ENCODE peak calls at places on chromosomes 12 and 14, in seven cellular contexts. One of them, this sample, is unnamed.

GRCh38 chr14:96139879-96140278 is 64.8 kb upstream of the BDKRB2 start:
- DNase-seq in suprapubic skin: no peak
- DNase-seq in stomach: no peak
- DNase-seq in GM23338: no peak
- DNase-seq in HCT116: no peak
- DNase-seq in HL-60: no peak
- DNase-seq in prostate gland: no peak
- DNase-seq in this sample: no peak

GRCh38 chr14:50064993-50065392 is 51.4 kb downstream of the VCPKMT start:
- DNase-seq in suprapubic skin: no peak
- DNase-seq in stomach: peak
- DNase-seq in GM23338: no peak
- DNase-seq in HCT116: no peak
- DNase-seq in HL-60: peak
- DNase-seq in prostate gland: no peak
- DNase-seq in this sample: no peak

GRCh38 chr12:62347922-62348650 is 87.9 kb downstream of the USP15 start:
- DNase-seq in suprapubic skin: no peak
- DNase-seq in stomach: no peak
- DNase-seq in GM23338: no peak
- DNase-seq in HCT116: no peak
- DNase-seq in HL-60: no peak
- DNase-seq in prostate gland: no peak
- DNase-seq in this sample: no peak

GRCh38 chr14:74569826-74570591 is 42.0 kb downstream of the LTBP2 start:
- DNase-seq in suprapubic skin: no peak
- DNase-seq in stomach: no peak
- DNase-seq in GM23338: no peak
- DNase-seq in HCT116: no peak
- DNase-seq in HL-60: no peak
- DNase-seq in prostate gland: peak
- DNase-seq in this sample: no peak

GRCh38 chr12:94445662-94446061 is 14.0 kb downstream of the CEP83 start:
- DNase-seq in suprapubic skin: no peak
- DNase-seq in stomach: no peak
- DNase-seq in GM23338: no peak
- DNase-seq in HCT116: no peak
- DNase-seq in HL-60: no peak
- DNase-seq in prostate gland: no peak
- DNase-seq in this sample: no peak

GRCh38 chr14:99522934-99523660 is 41.9 kb downstream of the CCNK start:
- DNase-seq in suprapubic skin: no peak
- DNase-seq in stomach: no peak
- DNase-seq in GM23338: no peak
- DNase-seq in HCT116: no peak
- DNase-seq in HL-60: no peak
- DNase-seq in prostate gland: no peak
- DNase-seq in this sample: no peak

GRCh38 chr14:100283984-100284881 is 22.0 kb downstream of the SLC25A29 start:
- DNase-seq in suprapubic skin: no peak
- DNase-seq in stomach: peak
- DNase-seq in GM23338: peak
- DNase-seq in HCT116: no peak
- DNase-seq in HL-60: no peak
- DNase-seq in prostate gland: no peak
- DNase-seq in this sample: no peak

GRCh38 chr12:131849700-131850553 is 21.7 kb downstream of the MMP17 start:
- DNase-seq in suprapubic skin: no peak
- DNase-seq in stomach: no peak
- DNase-seq in GM23338: no peak
- DNase-seq in HCT116: no peak
- DNase-seq in HL-60: no peak
- DNase-seq in prostate gland: no peak
- DNase-seq in this sample: no peak

GRCh38 chr14:32940066-32940651 is 1.5 kb downstream of the NPAS3 start:
- DNase-seq in suprapubic skin: no peak
- DNase-seq in stomach: no peak
- DNase-seq in GM23338: peak
- DNase-seq in HCT116: no peak
- DNase-seq in HL-60: no peak
- DNase-seq in prostate gland: no peak
- DNase-seq in this sample: peak

GRCh38 chr12:28925726-28926376 is 223.2 kb upstream of the FAR2 start:
- DNase-seq in suprapubic skin: no peak
- DNase-seq in stomach: no peak
- DNase-seq in GM23338: no peak
- DNase-seq in HCT116: no peak
- DNase-seq in HL-60: no peak
- DNase-seq in prostate gland: no peak
- DNase-seq in this sample: no peak

GRCh38 chr12:105219261-105220018 is 16.5 kb downstream of the APPL2 start:
- DNase-seq in suprapubic skin: no peak
- DNase-seq in stomach: no peak
- DNase-seq in GM23338: no peak
- DNase-seq in HCT116: no peak
- DNase-seq in HL-60: no peak
- DNase-seq in prostate gland: no peak
- DNase-seq in this sample: no peak

GRCh38 chr14:29716150-29716549 is 211.5 kb downstream of the PRKD1 start:
- DNase-seq in suprapubic skin: no peak
- DNase-seq in stomach: no peak
- DNase-seq in GM23338: no peak
- DNase-seq in HCT116: no peak
- DNase-seq in HL-60: no peak
- DNase-seq in prostate gland: no peak
- DNase-seq in this sample: peak

GRCh38 chr12:132186208-132186856 is 42.1 kb downstream of the NOC4L start:
- DNase-seq in suprapubic skin: no peak
- DNase-seq in stomach: no peak
- DNase-seq in GM23338: no peak
- DNase-seq in HCT116: no peak
- DNase-seq in HL-60: no peak
- DNase-seq in prostate gland: no peak
- DNase-seq in this sample: no peak

GRCh38 chr12:131052063-131052781 is 98.5 kb downstream of the ADGRD1 start:
- DNase-seq in suprapubic skin: no peak
- DNase-seq in stomach: no peak
- DNase-seq in GM23338: no peak
- DNase-seq in HCT116: no peak
- DNase-seq in HL-60: no peak
- DNase-seq in prostate gland: no peak
- DNase-seq in this sample: no peak

GRCh38 chr12:20109667-20110066 is 258.7 kb upstream of the PDE3A start:
- DNase-seq in suprapubic skin: no peak
- DNase-seq in stomach: no peak
- DNase-seq in GM23338: peak
- DNase-seq in HCT116: no peak
- DNase-seq in HL-60: no peak
- DNase-seq in prostate gland: no peak
- DNase-seq in this sample: no peak

GRCh38 chr12:118374909-118375308 is 1.4 kb upstream of the SUDS3 start:
- DNase-seq in suprapubic skin: no peak
- DNase-seq in stomach: no peak
- DNase-seq in GM23338: no peak
- DNase-seq in HCT116: no peak
- DNase-seq in HL-60: no peak
- DNase-seq in prostate gland: no peak
- DNase-seq in this sample: no peak
- H3K27ac ChIP-seq in suprapubic skin: peak
- H3K27ac ChIP-seq in stomach: no peak
- H3K27ac ChIP-seq in GM23338: no peak
- H3K27ac ChIP-seq in HCT116: no peak
- H3K27ac ChIP-seq in HL-60: no peak
- H3K27ac ChIP-seq in prostate gland: no peak
- H3K27ac ChIP-seq in this sample: no peak

DNA sequence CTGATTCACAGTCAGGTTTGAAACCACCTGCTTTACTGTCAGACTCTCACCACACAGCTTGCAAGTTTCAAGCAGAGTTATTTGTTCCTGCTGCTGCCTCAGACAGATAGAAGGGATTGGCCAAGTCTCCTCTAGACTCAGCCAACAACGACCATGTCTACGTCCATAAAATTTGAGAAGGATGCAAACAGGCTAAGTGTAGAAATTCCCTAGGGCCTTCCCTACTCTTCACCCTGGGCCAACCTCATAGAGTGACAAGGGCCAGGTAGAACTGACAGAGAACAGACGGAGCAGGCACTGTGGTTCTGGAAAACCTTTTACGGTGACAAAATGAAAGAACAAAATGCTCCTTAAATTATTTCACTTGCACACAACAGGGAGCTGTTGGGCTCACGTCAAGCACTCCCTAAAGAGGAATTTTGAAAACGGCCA is 39.5 kb downstream of the CLIP1 start:
- DNase-seq in suprapubic skin: no peak
- DNase-seq in stomach: no peak
- DNase-seq in GM23338: no peak
- DNase-seq in HCT116: no peak
- DNase-seq in HL-60: no peak
- DNase-seq in prostate gland: no peak
- DNase-seq in this sample: no peak
- TF ChIP-seq POLR2AphosphoS5 in suprapubic skin: no peak
- TF ChIP-seq POLR2AphosphoS5 in stomach: no peak
- TF ChIP-seq POLR2AphosphoS5 in GM23338: no peak
- TF ChIP-seq POLR2AphosphoS5 in HCT116: no peak
- TF ChIP-seq POLR2AphosphoS5 in HL-60: no peak
- TF ChIP-seq POLR2AphosphoS5 in prostate gland: no peak
- TF ChIP-seq POLR2AphosphoS5 in this sample: no peak

GRCh38 chr14:56340921-56341320 is 222.7 kb downstream of the PELI2 start:
- DNase-seq in suprapubic skin: no peak
- DNase-seq in stomach: no peak
- DNase-seq in GM23338: no peak
- DNase-seq in HCT116: no peak
- DNase-seq in HL-60: no peak
- DNase-seq in prostate gland: no peak
- DNase-seq in this sample: no peak

GRCh38 chr14:56338674-56339073 is 220.5 kb downstream of the PELI2 start:
- DNase-seq in suprapubic skin: no peak
- DNase-seq in stomach: no peak
- DNase-seq in GM23338: no peak
- DNase-seq in HCT116: no peak
- DNase-seq in HL-60: no peak
- DNase-seq in prostate gland: no peak
- DNase-seq in this sample: no peak

GRCh38 chr14:56339855-56340701 is 221.9 kb downstream of the PELI2 start:
- DNase-seq in suprapubic skin: peak
- DNase-seq in stomach: peak
- DNase-seq in GM23338: peak
- DNase-seq in HCT116: peak
- DNase-seq in HL-60: peak
- DNase-seq in prostate gland: peak
- DNase-seq in this sample: peak

GRCh38 chr14:56342419-56342901 is 224.2 kb downstream of the PELI2 start:
- DNase-seq in suprapubic skin: no peak
- DNase-seq in stomach: no peak
- DNase-seq in GM23338: no peak
- DNase-seq in HCT116: no peak
- DNase-seq in HL-60: no peak
- DNase-seq in prostate gland: no peak
- DNase-seq in this sample: no peak

GRCh38 chr14:56341766-56342418 is 223.7 kb downstream of the PELI2 start:
- DNase-seq in suprapubic skin: no peak
- DNase-seq in stomach: no peak
- DNase-seq in GM23338: no peak
- DNase-seq in HCT116: no peak
- DNase-seq in HL-60: no peak
- DNase-seq in prostate gland: no peak
- DNase-seq in this sample: no peak
- H3K4me3 ChIP-seq in suprapubic skin: no peak
- H3K4me3 ChIP-seq in stomach: no peak
- H3K4me3 ChIP-seq in GM23338: no peak
- H3K4me3 ChIP-seq in HCT116: no peak
- H3K4me3 ChIP-seq in HL-60: no peak
- H3K4me3 ChIP-seq in prostate gland: no peak
- H3K4me3 ChIP-seq in this sample: no peak

GRCh38 chr14:104718147-104718546 is 5.9 kb upstream of the ADSS1 start:
- DNase-seq in suprapubic skin: no peak
- DNase-seq in stomach: no peak
- DNase-seq in GM23338: no peak
- DNase-seq in HCT116: no peak
- DNase-seq in HL-60: no peak
- DNase-seq in prostate gland: no peak
- DNase-seq in this sample: no peak
- H3K27ac ChIP-seq in suprapubic skin: no peak
- H3K27ac ChIP-seq in stomach: no peak
- H3K27ac ChIP-seq in GM23338: no peak
- H3K27ac ChIP-seq in HCT116: no peak
- H3K27ac ChIP-seq in HL-60: no peak
- H3K27ac ChIP-seq in prostate gland: no peak
- H3K27ac ChIP-seq in this sample: no peak

GRCh38 chr12:91413591-91413990 is 231.0 kb upstream of the DCN start:
- DNase-seq in suprapubic skin: no peak
- DNase-seq in stomach: no peak
- DNase-seq in GM23338: no peak
- DNase-seq in HCT116: peak
- DNase-seq in HL-60: no peak
- DNase-seq in prostate gland: peak
- DNase-seq in this sample: no peak
- TF ChIP-seq POLR2AphosphoS5 in suprapubic skin: no peak
- TF ChIP-seq POLR2AphosphoS5 in stomach: no peak
- TF ChIP-seq POLR2AphosphoS5 in GM23338: no peak
- TF ChIP-seq POLR2AphosphoS5 in HCT116: no peak
- TF ChIP-seq POLR2AphosphoS5 in HL-60: no peak
- TF ChIP-seq POLR2AphosphoS5 in prostate gland: peak
- TF ChIP-seq POLR2AphosphoS5 in this sample: no peak

GRCh38 chr14:61700104-61700886 is 5.0 kb downstream of the HIF1A start:
- DNase-seq in suprapubic skin: no peak
- DNase-seq in stomach: no peak
- DNase-seq in GM23338: no peak
- DNase-seq in HCT116: no peak
- DNase-seq in HL-60: no peak
- DNase-seq in prostate gland: no peak
- DNase-seq in this sample: no peak

GRCh38 chr14:61699092-61699491 is 3.8 kb downstream of the HIF1A start:
- DNase-seq in suprapubic skin: no peak
- DNase-seq in stomach: no peak
- DNase-seq in GM23338: no peak
- DNase-seq in HCT116: no peak
- DNase-seq in HL-60: no peak
- DNase-seq in prostate gland: no peak
- DNase-seq in this sample: no peak

GRCh38 chr14:61703342-61704129 is 8.2 kb downstream of the HIF1A start:
- DNase-seq in suprapubic skin: no peak
- DNase-seq in stomach: no peak
- DNase-seq in GM23338: no peak
- DNase-seq in HCT116: no peak
- DNase-seq in HL-60: no peak
- DNase-seq in prostate gland: no peak
- DNase-seq in this sample: no peak

GRCh38 chr14:61704554-61704953 is 9.2 kb downstream of the HIF1A start:
- DNase-seq in suprapubic skin: no peak
- DNase-seq in stomach: no peak
- DNase-seq in GM23338: no peak
- DNase-seq in HCT116: no peak
- DNase-seq in HL-60: no peak
- DNase-seq in prostate gland: no peak
- DNase-seq in this sample: no peak

GRCh38 chr14:61701946-61702345 is 6.6 kb downstream of the HIF1A start:
- DNase-seq in suprapubic skin: no peak
- DNase-seq in stomach: no peak
- DNase-seq in GM23338: no peak
- DNase-seq in HCT116: no peak
- DNase-seq in HL-60: no peak
- DNase-seq in prostate gland: no peak
- DNase-seq in this sample: no peak
- H3K4me3 ChIP-seq in suprapubic skin: no peak
- H3K4me3 ChIP-seq in stomach: no peak
- H3K4me3 ChIP-seq in GM23338: no peak
- H3K4me3 ChIP-seq in HCT116: no peak
- H3K4me3 ChIP-seq in HL-60: no peak
- H3K4me3 ChIP-seq in prostate gland: no peak
- H3K4me3 ChIP-seq in this sample: no peak